ENCODE peak calls at places on chromosomes 6 and 20, in six cellular contexts. C, N, D, B, Q and L are unnamed samples.

GRCh38 chr6:66496659-66497058 is 789.6 kb upstream of the EYS start:
- DNase-seq in C (no peak), N (no peak), D (no peak), B (no peak), Q (no peak), L (peak)

GRCh38 chr6:14713008-14713452 is 532.8 kb upstream of the JARID2 start:
- DNase-seq in C (no peak), N (peak), D (no peak), B (no peak), Q (peak), L (no peak)

GRCh38 chr6:10719386-10720228 is 3.3 kb upstream of the TMEM14C start:
- DNase-seq in C (no peak), N (no peak), D (no peak), B (no peak), Q (peak), L (no peak)

GRCh38 chr20:40807094-40807623 is 118.1 kb upstream of the MAFB start:
- DNase-seq in C (no peak), N (no peak), D (no peak), B (no peak), Q (no peak), L (no peak)

GRCh38 chr20:46065006-46065405 is 24.8 kb downstream of the NCOA5 start:
- DNase-seq in C (no peak), N (no peak), D (no peak), B (no peak), Q (no peak), L (no peak)

GRCh38 chr20:51417245-51417560 is 125.3 kb downstream of the NFATC2 start:
- DNase-seq in C (no peak), N (no peak), D (no peak), B (no peak), Q (no peak), L (no peak)

GRCh38 chr6:37691904-37692806 is 5.5 kb downstream of the MDGA1 start:
- DNase-seq in C (peak), N (no peak), D (peak), B (peak), Q (peak), L (peak)

GRCh38 chr6:13327691-13328075 is 654 bp downstream of the TBC1D7 start:
- DNase-seq in C (peak), N (no peak), D (no peak), B (no peak), Q (no peak), L (no peak)

GRCh38 chr20:21159658-21160380 is 33.9 kb downstream of the KIZ start:
- DNase-seq in C (peak), N (no peak), D (no peak), B (no peak), Q (no peak), L (no peak)

GRCh38 chr6:17923401-17923863 is 64.0 kb downstream of the KIF13A start:
- DNase-seq in C (no peak), N (no peak), D (no peak), B (no peak), Q (no peak), L (no peak)

GRCh38 chr6:76435174-76435573 is 362.7 kb upstream of the IMPG1 start:
- DNase-seq in C (no peak), N (no peak), D (no peak), B (no peak), Q (peak), L (no peak)

GRCh38 chr20:38133680-38134426 is 31.2 kb downstream of the TGM2 start:
- DNase-seq in C (no peak), N (no peak), D (no peak), B (no peak), Q (no peak), L (no peak)

GRCh38 chr6:147060636-147061035 is 143.6 kb upstream of the STXBP5 start:
- DNase-seq in C (no peak), N (no peak), D (no peak), B (no peak), Q (no peak), L (no peak)

GRCh38 chr6:166736606-166737005 is 109.6 kb upstream of the RPS6KA2 start:
- DNase-seq in C (no peak), N (no peak), D (peak), B (no peak), Q (peak), L (no peak)

GRCh38 chr20:42914302-42914701 is 275.4 kb downstream of the PTPRT start:
- DNase-seq in C (no peak), N (no peak), D (no peak), B (no peak), Q (no peak), L (no peak)

GRCh38 chr6:110664933-110665332 is 150.3 kb downstream of the CDK19 start:
- DNase-seq in C (peak), N (no peak), D (no peak), B (no peak), Q (no peak), L (peak)

GRCh38 chr6:18263561-18264337 is 581 bp downstream of the DEK start:
- DNase-seq in C (peak), N (no peak), D (no peak), B (peak), Q (no peak), L (peak)

GRCh38 chr6:152004036-152004566 is 196.6 kb downstream of the ESR1 start:
- DNase-seq in C (no peak), N (no peak), D (no peak), B (no peak), Q (peak), L (no peak)

GRCh38 chr6:38241200-38241599 is 398.5 kb downstream of the BTBD9 start:
- DNase-seq in C (no peak), N (no peak), D (no peak), B (no peak), Q (no peak), L (no peak)

GRCh38 chr6:69974193-69974592 is 107.8 kb downstream of the COL19A1 start:
- DNase-seq in C (no peak), N (no peak), D (no peak), B (no peak), Q (peak), L (no peak)

GRCh38 chr6:77620290-77620882 is 32.5 kb upstream of the MEI4 start:
- DNase-seq in C (peak), N (no peak), D (peak), B (no peak), Q (peak), L (no peak)
- TF ChIP-seq CTCF in C (peak), N (no peak), D (peak), B (no peak), Q (peak), L (peak)

GRCh38 chr6:161919711-161920110 is 645.9 kb upstream of the AGPAT4 start:
- DNase-seq in C (no peak), N (no peak), D (no peak), B (no peak), Q (no peak), L (no peak)

GRCh38 chr6:161924516-161925116 is 650.8 kb upstream of the AGPAT4 start:
- DNase-seq in C (no peak), N (no peak), D (no peak), B (no peak), Q (no peak), L (no peak)

GRCh38 chr6:161918608-161919205 is 644.8 kb upstream of the AGPAT4 start:
- DNase-seq in C (no peak), N (no peak), D (no peak), B (no peak), Q (no peak), L (no peak)

GRCh38 chr6:161922631-161923119 is 648.8 kb upstream of the AGPAT4 start:
- DNase-seq in C (peak), N (no peak), D (peak), B (no peak), Q (peak), L (no peak)

DNA sequence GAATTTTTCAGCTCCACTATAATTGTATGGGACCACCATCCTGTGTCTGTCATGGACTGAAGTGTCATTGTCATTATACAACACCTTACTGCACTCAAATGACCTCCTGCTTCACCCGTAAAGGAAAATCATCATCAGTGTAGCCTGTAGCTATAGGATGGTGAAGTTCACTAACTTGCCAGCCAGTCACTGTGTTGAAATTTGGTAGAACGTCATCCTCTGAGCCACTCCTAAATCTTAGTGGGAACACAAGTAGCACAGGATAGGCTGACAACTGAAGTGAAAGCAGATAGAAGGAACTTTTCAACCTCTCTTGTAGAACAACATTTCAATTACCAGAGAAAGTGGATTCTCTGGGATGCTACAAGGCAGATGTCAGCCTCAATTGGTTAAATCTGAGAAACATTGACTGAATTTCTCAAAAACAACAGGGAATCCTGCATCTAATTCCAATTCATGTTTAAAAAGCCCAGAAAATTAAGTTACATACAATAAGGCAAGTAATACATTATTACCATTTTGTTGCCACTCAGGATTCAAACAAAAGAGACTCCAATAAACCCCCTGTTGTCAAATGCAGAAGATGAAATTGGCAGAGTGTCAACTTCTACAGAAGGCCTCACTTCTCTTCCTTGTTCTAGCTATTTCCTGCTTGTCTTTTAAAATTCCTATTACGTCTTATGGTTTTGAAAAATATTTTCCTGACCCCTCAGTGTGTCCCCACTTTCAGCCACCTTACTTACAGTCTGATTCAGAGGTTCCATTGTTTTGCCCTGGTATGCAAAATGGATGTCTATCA is 647.9 kb upstream of the AGPAT4 start:
- DNase-seq in C (no peak), N (no peak), D (no peak), B (no peak), Q (no peak), L (no peak)
- TF ChIP-seq CTCF in C (no peak), N (no peak), D (no peak), B (no peak), Q (no peak), L (no peak)

DNA sequence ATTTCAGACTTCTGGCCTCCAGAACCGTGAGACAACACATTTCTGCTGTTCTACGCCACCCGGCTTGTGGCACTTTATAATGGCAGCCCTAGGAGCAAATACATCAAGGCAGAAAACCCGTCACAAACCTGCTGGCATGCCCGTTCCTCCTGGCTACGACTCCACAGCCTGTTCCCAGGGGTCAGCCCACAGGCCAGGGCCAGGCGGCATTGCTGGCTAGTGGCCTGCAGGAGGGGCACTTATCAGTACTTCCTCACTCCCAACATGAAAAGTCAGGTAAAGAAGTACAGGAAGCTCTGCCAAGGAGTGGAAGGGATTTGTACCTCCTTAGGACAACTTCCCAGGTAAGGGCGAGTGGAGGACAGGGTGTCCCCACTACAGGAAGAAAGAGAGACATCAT is 223.1 kb upstream of the AGPAT4 start:
- DNase-seq in C (no peak), N (no peak), D (no peak), B (no peak), Q (no peak), L (no peak)
- TF ChIP-seq CTCF in C (no peak), N (no peak), D (no peak), B (no peak), Q (no peak), L (no peak)

GRCh38 chr20:39298116-39298515 is 336.0 kb downstream of the DHX35 start:
- DNase-seq in C (no peak), N (no peak), D (no peak), B (no peak), Q (no peak), L (no peak)
- TF ChIP-seq CTCF in C (no peak), N (no peak), D (no peak), B (no peak), Q (no peak), L (no peak)

GRCh38 chr6:82076855-82077254 is 170.7 kb downstream of the IBTK start:
- DNase-seq in C (no peak), N (no peak), D (no peak), B (no peak), Q (no peak), L (no peak)
- TF ChIP-seq CTCF in C (no peak), N (no peak), D (peak), B (no peak), Q (no peak), L (no peak)

GRCh38 chr6:35178932-35179832 is 34.6 kb upstream of the SCUBE3 start:
- DNase-seq in C (peak), N (no peak), D (no peak), B (no peak), Q (no peak), L (peak)
- TF ChIP-seq CTCF in C (peak), N (no peak), D (no peak), B (no peak), Q (peak), L (peak)

GRCh38 chr6:143940011-143940597 is 68.0 kb downstream of the PLAGL1 start:
- DNase-seq in C (peak), N (no peak), D (peak), B (peak), Q (peak), L (peak)
- TF ChIP-seq CTCF in C (peak), N (peak), D (peak), B (peak), Q (peak), L (peak)